ENCODE peak calls at places on chromosomes 13 and 19, in eight cellular contexts. One of them, this sample, is unnamed. For H3K27me3, the result is how much of the 10 kb centered on the place peaks cover.

GRCh38 chr13:73981595-73981994 is 152.6 kb downstream of the KLF12 start:
- DNase-seq in brain microvascular endothelial cell: no peak
- DNase-seq in ovary: no peak
- DNase-seq in tibial nerve: no peak
- DNase-seq in neural progenitor cell: no peak
- DNase-seq in Caco-2: no peak
- DNase-seq in cardiac muscle cell: no peak
- DNase-seq in stomach: no peak
- DNase-seq in this sample: no peak

GRCh38 chr13:31970237-31970930 is 61.2 kb upstream of the FRY start:
- DNase-seq in tibial nerve: no peak
- DNase-seq in brain microvascular endothelial cell: peak
- DNase-seq in Caco-2: no peak
- DNase-seq in neural progenitor cell: no peak
- DNase-seq in cardiac muscle cell: peak
- DNase-seq in ovary: no peak
- DNase-seq in stomach: no peak
- DNase-seq in this sample: no peak

GRCh38 chr13:98504371-98504963 is 72.4 kb downstream of the STK24 start:
- DNase-seq in cardiac muscle cell: no peak
- DNase-seq in neural progenitor cell: no peak
- DNase-seq in brain microvascular endothelial cell: no peak
- DNase-seq in stomach: no peak
- DNase-seq in ovary: no peak
- DNase-seq in Caco-2: no peak
- DNase-seq in tibial nerve: no peak
- DNase-seq in this sample: no peak

GRCh38 chr13:91017669-91018053 is 329.8 kb upstream of the MIR17HG start:
- DNase-seq in brain microvascular endothelial cell: no peak
- DNase-seq in tibial nerve: no peak
- DNase-seq in neural progenitor cell: no peak
- DNase-seq in cardiac muscle cell: peak
- DNase-seq in ovary: peak
- DNase-seq in stomach: no peak
- DNase-seq in Caco-2: no peak
- DNase-seq in this sample: no peak

GRCh38 chr13:36599641-36600040 is 74.2 kb upstream of the SERTM1 start:
- DNase-seq in stomach: no peak
- DNase-seq in neural progenitor cell: no peak
- DNase-seq in brain microvascular endothelial cell: no peak
- DNase-seq in tibial nerve: no peak
- DNase-seq in Caco-2: no peak
- DNase-seq in ovary: no peak
- DNase-seq in cardiac muscle cell: no peak
- DNase-seq in this sample: no peak

GRCh38 chr13:67736646-67737420 is 506.7 kb upstream of the PCDH9 start:
- DNase-seq in cardiac muscle cell: peak
- DNase-seq in Caco-2: no peak
- DNase-seq in neural progenitor cell: peak
- DNase-seq in tibial nerve: no peak
- DNase-seq in brain microvascular endothelial cell: peak
- DNase-seq in stomach: no peak
- DNase-seq in ovary: no peak
- DNase-seq in this sample: no peak

GRCh38 chr13:32164622-32165268 is 133.2 kb downstream of the FRY start:
- DNase-seq in stomach: no peak
- DNase-seq in tibial nerve: no peak
- DNase-seq in neural progenitor cell: peak
- DNase-seq in brain microvascular endothelial cell: peak
- DNase-seq in ovary: no peak
- DNase-seq in cardiac muscle cell: peak
- DNase-seq in Caco-2: peak
- DNase-seq in this sample: no peak

GRCh38 chr19:29624489-29625210 is 18.6 kb downstream of the POP4 start:
- DNase-seq in ovary: no peak
- DNase-seq in stomach: no peak
- DNase-seq in brain microvascular endothelial cell: no peak
- DNase-seq in cardiac muscle cell: no peak
- DNase-seq in neural progenitor cell: no peak
- DNase-seq in Caco-2: no peak
- DNase-seq in tibial nerve: no peak
- DNase-seq in this sample: no peak

GRCh38 chr19:54339646-54340358 is 840 bp upstream of the LILRA4 start:
- DNase-seq in stomach: no peak
- DNase-seq in tibial nerve: no peak
- DNase-seq in Caco-2: no peak
- DNase-seq in cardiac muscle cell: no peak
- DNase-seq in ovary: no peak
- DNase-seq in brain microvascular endothelial cell: no peak
- DNase-seq in neural progenitor cell: no peak
- DNase-seq in this sample: no peak

GRCh38 chr19:15616627-15617270 is 1.7 kb downstream of the CYP4F8 start:
- DNase-seq in cardiac muscle cell: no peak
- DNase-seq in ovary: no peak
- DNase-seq in stomach: no peak
- DNase-seq in Caco-2: no peak
- DNase-seq in brain microvascular endothelial cell: no peak
- DNase-seq in tibial nerve: no peak
- DNase-seq in neural progenitor cell: no peak
- DNase-seq in this sample: no peak

GRCh38 chr13:62137629-62138405 is 722.2 kb upstream of the PCDH20 start:
- DNase-seq in Caco-2: no peak
- DNase-seq in ovary: no peak
- DNase-seq in neural progenitor cell: no peak
- DNase-seq in tibial nerve: no peak
- DNase-seq in stomach: no peak
- DNase-seq in brain microvascular endothelial cell: no peak
- DNase-seq in cardiac muscle cell: no peak
- DNase-seq in this sample: no peak

GRCh38 chr19:3880471-3881271 is at the start of gene ATCAY:
- DNase-seq in ovary: no peak
- DNase-seq in tibial nerve: no peak
- DNase-seq in brain microvascular endothelial cell: no peak
- DNase-seq in cardiac muscle cell: peak
- DNase-seq in stomach: no peak
- DNase-seq in Caco-2: no peak
- DNase-seq in neural progenitor cell: peak
- DNase-seq in this sample: no peak

GRCh38 chr13:76516013-76516412 is 370.2 kb downstream of the KCTD12 start:
- DNase-seq in cardiac muscle cell: peak
- DNase-seq in brain microvascular endothelial cell: peak
- DNase-seq in ovary: no peak
- DNase-seq in Caco-2: no peak
- DNase-seq in neural progenitor cell: no peak
- DNase-seq in stomach: no peak
- DNase-seq in tibial nerve: no peak
- DNase-seq in this sample: no peak

GRCh38 chr13:45834411-45834994 is 17.1 kb downstream of the SIAH3 start:
- DNase-seq in Caco-2: no peak
- DNase-seq in cardiac muscle cell: no peak
- DNase-seq in neural progenitor cell: no peak
- DNase-seq in stomach: no peak
- DNase-seq in tibial nerve: no peak
- DNase-seq in ovary: no peak
- DNase-seq in brain microvascular endothelial cell: no peak
- DNase-seq in this sample: no peak

GRCh38 chr19:56295531-56296455 is 18.8 kb downstream of the ZSCAN5A start:
- DNase-seq in cardiac muscle cell: no peak
- DNase-seq in Caco-2: no peak
- DNase-seq in brain microvascular endothelial cell: no peak
- DNase-seq in ovary: no peak
- DNase-seq in neural progenitor cell: no peak
- DNase-seq in tibial nerve: no peak
- DNase-seq in stomach: no peak
- DNase-seq in this sample: no peak

GRCh38 chr13:93226623-93227279 is at the start of gene GPC6:
- DNase-seq in stomach: no peak
- DNase-seq in neural progenitor cell: peak
- DNase-seq in cardiac muscle cell: peak
- DNase-seq in brain microvascular endothelial cell: peak
- DNase-seq in tibial nerve: peak
- DNase-seq in Caco-2: no peak
- DNase-seq in ovary: peak
- DNase-seq in this sample: no peak

GRCh38 chr13:34942732-34943674 is 933 bp downstream of the NBEA start:
- DNase-seq in ovary: peak
- DNase-seq in tibial nerve: no peak
- DNase-seq in neural progenitor cell: peak
- DNase-seq in brain microvascular endothelial cell: no peak
- DNase-seq in Caco-2: no peak
- DNase-seq in cardiac muscle cell: peak
- DNase-seq in stomach: peak
- DNase-seq in this sample: peak

GRCh38 chr13:51683537-51684050 is 99.3 kb downstream of the WDFY2 start:
- DNase-seq in brain microvascular endothelial cell: no peak
- DNase-seq in neural progenitor cell: no peak
- DNase-seq in cardiac muscle cell: no peak
- DNase-seq in tibial nerve: no peak
- DNase-seq in Caco-2: no peak
- DNase-seq in ovary: no peak
- DNase-seq in stomach: no peak
- DNase-seq in this sample: no peak

GRCh38 chr19:50570997-50571396 is 2.8 kb upstream of the LRRC4B start:
- DNase-seq in cardiac muscle cell: no peak
- DNase-seq in ovary: no peak
- DNase-seq in stomach: no peak
- DNase-seq in brain microvascular endothelial cell: no peak
- DNase-seq in Caco-2: no peak
- DNase-seq in tibial nerve: no peak
- DNase-seq in neural progenitor cell: no peak
- DNase-seq in this sample: no peak

GRCh38 chr19:42022616-42023015 is 28.6 kb upstream of the ATP1A3 start:
- DNase-seq in brain microvascular endothelial cell: no peak
- DNase-seq in tibial nerve: no peak
- DNase-seq in Caco-2: no peak
- DNase-seq in ovary: no peak
- DNase-seq in neural progenitor cell: no peak
- DNase-seq in stomach: no peak
- DNase-seq in cardiac muscle cell: no peak
- DNase-seq in this sample: no peak
- TF ChIP-seq CTCF in brain microvascular endothelial cell: no peak
- TF ChIP-seq CTCF in tibial nerve: no peak
- TF ChIP-seq CTCF in Caco-2: no peak
- TF ChIP-seq CTCF in ovary: no peak
- TF ChIP-seq CTCF in neural progenitor cell: no peak
- TF ChIP-seq CTCF in stomach: no peak
- TF ChIP-seq CTCF in cardiac muscle cell: no peak
- TF ChIP-seq CTCF in this sample: no peak

GRCh38 chr19:18571564-18572344 is at the start of gene UBA52:
- DNase-seq in brain microvascular endothelial cell: peak
- DNase-seq in stomach: peak
- DNase-seq in ovary: peak
- DNase-seq in cardiac muscle cell: peak
- DNase-seq in Caco-2: peak
- DNase-seq in tibial nerve: peak
- DNase-seq in neural progenitor cell: peak
- DNase-seq in this sample: peak
- H3K4me3 ChIP-seq in brain microvascular endothelial cell: peak
- H3K4me3 ChIP-seq in stomach: peak
- H3K4me3 ChIP-seq in ovary: peak
- H3K4me3 ChIP-seq in cardiac muscle cell: peak
- H3K4me3 ChIP-seq in Caco-2: peak
- H3K4me3 ChIP-seq in tibial nerve: peak
- H3K4me3 ChIP-seq in neural progenitor cell: peak
- H3K4me3 ChIP-seq in this sample: peak

GRCh38 chr19:35294859-35295258 is 2.9 kb downstream of the MAG start:
- DNase-seq in stomach: no peak
- DNase-seq in brain microvascular endothelial cell: no peak
- DNase-seq in Caco-2: no peak
- DNase-seq in cardiac muscle cell: no peak
- DNase-seq in neural progenitor cell: no peak
- DNase-seq in tibial nerve: no peak
- DNase-seq in ovary: no peak
- DNase-seq in this sample: no peak
- H3K27me3 ChIP-seq in stomach: half or more
- H3K27me3 ChIP-seq in brain microvascular endothelial cell: under half
- H3K27me3 ChIP-seq in Caco-2: under half
- H3K27me3 ChIP-seq in cardiac muscle cell: under half
- H3K27me3 ChIP-seq in neural progenitor cell: under half
- H3K27me3 ChIP-seq in tibial nerve: under half
- H3K27me3 ChIP-seq in ovary: under half
- H3K27me3 ChIP-seq in this sample: under half

DNA sequence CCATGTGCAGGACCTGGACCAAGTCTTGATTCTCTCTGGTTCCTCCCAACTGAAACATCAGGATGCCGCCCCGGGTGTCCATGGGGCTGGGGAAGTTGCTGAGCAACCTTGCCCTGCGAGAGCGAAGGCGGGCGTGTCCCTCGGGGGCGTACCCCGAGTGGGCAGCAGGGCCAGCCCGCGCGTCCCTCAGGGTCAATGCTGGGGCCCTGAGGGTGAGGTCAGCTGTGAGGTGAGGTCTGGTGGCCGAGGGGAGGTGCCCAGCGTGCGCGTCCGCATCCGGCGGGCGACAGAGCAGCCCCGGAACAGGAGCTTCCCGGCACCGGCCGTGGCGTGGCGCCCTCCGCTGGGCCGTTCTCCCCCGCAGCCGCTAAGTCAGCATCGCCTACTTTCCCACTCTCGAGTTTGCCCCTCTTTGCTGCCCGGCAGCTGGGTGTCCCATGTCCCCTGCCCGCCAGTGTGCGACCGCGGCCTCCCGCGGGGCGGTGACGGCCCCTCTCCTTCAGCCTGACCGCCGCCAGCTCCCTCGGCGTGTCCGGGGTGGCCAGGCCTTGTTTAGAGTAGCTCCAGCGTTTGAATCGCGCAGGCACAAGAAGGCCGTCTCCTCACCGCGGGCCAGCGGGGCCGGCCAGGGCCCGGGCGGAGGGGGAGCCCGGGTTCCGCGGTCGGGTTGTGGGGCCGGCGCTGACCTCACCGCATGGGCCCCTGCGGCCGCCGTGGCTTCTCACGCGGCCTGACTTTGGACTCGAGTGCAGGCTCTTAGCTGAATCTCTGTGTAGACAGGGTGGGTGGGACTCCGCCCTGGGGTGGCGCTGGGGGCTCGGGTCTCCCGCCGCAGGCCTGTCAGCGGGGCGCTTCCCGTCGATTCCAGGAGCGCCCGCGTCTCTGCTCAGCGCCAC is 33.0 kb downstream of the GJA3 start:
- DNase-seq in ovary: peak
- DNase-seq in cardiac muscle cell: peak
- DNase-seq in Caco-2: peak
- DNase-seq in brain microvascular endothelial cell: no peak
- DNase-seq in neural progenitor cell: peak
- DNase-seq in tibial nerve: no peak
- DNase-seq in stomach: peak
- DNase-seq in this sample: peak
- TF ChIP-seq CTCF in ovary: no peak
- TF ChIP-seq CTCF in cardiac muscle cell: peak
- TF ChIP-seq CTCF in Caco-2: peak
- TF ChIP-seq CTCF in brain microvascular endothelial cell: peak
- TF ChIP-seq CTCF in neural progenitor cell: peak
- TF ChIP-seq CTCF in tibial nerve: peak
- TF ChIP-seq CTCF in stomach: peak
- TF ChIP-seq CTCF in this sample: peak

GRCh38 chr13:100356889-100357288 is 231.7 kb downstream of the GGACT start:
- DNase-seq in brain microvascular endothelial cell: no peak
- DNase-seq in neural progenitor cell: no peak
- DNase-seq in stomach: no peak
- DNase-seq in Caco-2: no peak
- DNase-seq in ovary: no peak
- DNase-seq in cardiac muscle cell: peak
- DNase-seq in tibial nerve: no peak
- DNase-seq in this sample: no peak
- H3K4me3 ChIP-seq in brain microvascular endothelial cell: no peak
- H3K4me3 ChIP-seq in neural progenitor cell: no peak
- H3K4me3 ChIP-seq in stomach: no peak
- H3K4me3 ChIP-seq in Caco-2: no peak
- H3K4me3 ChIP-seq in ovary: no peak
- H3K4me3 ChIP-seq in cardiac muscle cell: no peak
- H3K4me3 ChIP-seq in tibial nerve: no peak
- H3K4me3 ChIP-seq in this sample: no peak

This sample was measured in uterus.